ENCODE peak calls at places on chromosomes 11 and 22, in nine cellular contexts. B is fibroblast of pulmonary artery; L is Daoy; Q is fibroblast of mammary gland; U is central memory CD4-positive, alpha-beta T cell; T is nucleus accumbens; C is Calu3; X is MG63; W is amygdala. D is an unnamed sample.

GRCh38 chr22:48576333-48577013 is 1251.2 kb downstream of the BRD1 start:
- DNase-seq in B (no peak), L (peak; percentile 74), Q (no peak), U (no peak), T (peak; percentile 52), C (no peak), X (no peak), W (no peak), D (no peak)

GRCh38 chr11:46697303-46697702 is 3.1 kb downstream of the ARHGAP1 start:
- DNase-seq in B (peak; percentile 38), L (no peak), Q (no peak), U (no peak), T (peak; percentile 44), C (no peak), X (no peak), W (no peak), D (no peak)

GRCh38 chr22:50114221-50114981 is 24.6 kb downstream of the MOV10L1 start:
- DNase-seq in B (peak; percentile 91), L (no peak), Q (peak; percentile 66), U (no peak), T (no peak), C (no peak), X (no peak), W (no peak), D (peak; percentile 37)

GRCh38 chr11:123217897-123218296 is 22.8 kb upstream of the CLMP start:
- DNase-seq in B (no peak), L (peak; percentile 31), Q (no peak), U (no peak), T (no peak), C (no peak), X (no peak), W (no peak), D (no peak)

GRCh38 chr11:68446046-68446725 is 14.4 kb upstream of the PPP6R3 start:
- DNase-seq in B (no peak), L (no peak), Q (no peak), U (no peak), T (no peak), C (no peak), X (no peak), W (no peak), D (no peak)

GRCh38 chr11:70048279-70049024 is 29.7 kb upstream of the ANO1 start:
- DNase-seq in B (no peak), L (no peak), Q (no peak), U (no peak), T (no peak), C (peak; percentile 51), X (no peak), W (no peak), D (no peak)

GRCh38 chr22:20389288-20389687 is 4.7 kb upstream of the ZNF74 start:
- DNase-seq in B (no peak), L (no peak), Q (no peak), U (no peak), T (no peak), C (no peak), X (no peak), W (no peak), D (no peak)

GRCh38 chr11:114083256-114084252 is 24.0 kb downstream of the ZBTB16 start:
- DNase-seq in B (no peak), L (no peak), Q (no peak), U (no peak), T (no peak), C (no peak), X (no peak), W (no peak), D (no peak)

GRCh38 chr22:31927562-31927961 is 16.8 kb upstream of the YWHAH start:
- DNase-seq in B (no peak), L (no peak), Q (no peak), U (no peak), T (no peak), C (no peak), X (no peak), W (no peak), D (no peak)

GRCh38 chr11:61828379-61828628 is 204 bp downstream of the FADS2 start:
- DNase-seq in B (no peak), L (no peak), Q (no peak), U (no peak), T (no peak), C (no peak), X (no peak), W (no peak), D (no peak)

GRCh38 chr22:41478891-41479521 is 10.1 kb downstream of the ACO2 start:
- DNase-seq in B (peak; percentile 33), L (no peak), Q (peak; percentile 93), U (no peak), T (no peak), C (no peak), X (no peak), W (no peak), D (no peak)

GRCh38 chr11:45021692-45022130 is 71.0 kb upstream of the TP53I11 start:
- DNase-seq in B (peak; percentile 64), L (peak; percentile 17), Q (peak; percentile 85), U (no peak), T (no peak), C (no peak), X (peak; percentile 87), W (no peak), D (peak; percentile 16)

GRCh38 chr22:30262917-30263741 is 3.5 kb downstream of the OSM start:
- DNase-seq in B (peak; percentile 70), L (peak; percentile 73), Q (peak; percentile 53), U (peak; percentile 65), T (peak; percentile 59), C (peak; percentile 90), X (peak; percentile 58), W (peak; percentile 21), D (no peak)

GRCh38 chr11:34335801-34336200 is 22.0 kb downstream of the ABTB2 start:
- DNase-seq in B (no peak), L (no peak), Q (no peak), U (no peak), T (no peak), C (no peak), X (no peak), W (no peak), D (no peak)

GRCh38 chr11:128483211-128483788 is 104.1 kb downstream of the ETS1 start:
- DNase-seq in B (no peak), L (no peak), Q (no peak), U (peak; percentile 51), T (no peak), C (no peak), X (no peak), W (no peak), D (no peak)

GRCh38 chr11:133659542-133660201 is 127.4 kb upstream of the OPCML start:
- DNase-seq in B (no peak), L (peak; percentile 82), Q (no peak), U (no peak), T (no peak), C (no peak), X (no peak), W (no peak), D (no peak)

GRCh38 chr22:48811885-48812284 is 1015.8 kb downstream of the BRD1 start:
- DNase-seq in B (no peak), L (no peak), Q (no peak), U (no peak), T (no peak), C (no peak), X (no peak), W (no peak), D (no peak)

GRCh38 chr22:29951675-29952413 is 68.9 kb downstream of the MTMR3 start:
- DNase-seq in B (no peak), L (peak; percentile 17), Q (no peak), U (no peak), T (no peak), C (no peak), X (no peak), W (no peak), D (no peak)

GRCh38 chr11:64451856-64452255 is 92.9 kb downstream of the RPS6KA4 start:
- DNase-seq in B (no peak), L (no peak), Q (no peak), U (no peak), T (no peak), C (no peak), X (no peak), W (no peak), D (no peak)

GRCh38 chr22:46256358-46256958 is 6.4 kb upstream of the CDPF1 start:
- DNase-seq in B (no peak), L (no peak), Q (peak; percentile 82), U (no peak), T (no peak), C (no peak), X (peak; percentile 24), W (no peak), D (no peak)

GRCh38 chr11:126311464-126312291 is 7.8 kb downstream of the DCPS start:
- DNase-seq in B (no peak), L (no peak), Q (no peak), U (no peak), T (no peak), C (no peak), X (no peak), W (no peak), D (no peak)

GRCh38 chr11:113282898-113283297 is 31.5 kb upstream of the TTC12 start:
- DNase-seq in B (no peak), L (no peak), Q (no peak), U (no peak), T (no peak), C (no peak), X (no peak), W (no peak), D (no peak)

GRCh38 chr11:8262552-8263108 is 1.0 kb downstream of the LMO1 start:
- DNase-seq in B (peak; percentile 38), L (peak; percentile 78), Q (peak; percentile 31), U (no peak), T (no peak), C (peak; percentile 24), X (peak; percentile 61), W (no peak), D (no peak)

GRCh38 chr11:64863381-64864060 is 14.9 kb downstream of the EHD1 start:
- DNase-seq in B (no peak), L (no peak), Q (no peak), U (no peak), T (no peak), C (no peak), X (peak; percentile 43), W (no peak), D (no peak)

GRCh38 chr22:29233503-29233902 is 27.8 kb downstream of the EMID1 start:
- DNase-seq in B (no peak), L (no peak), Q (no peak), U (no peak), T (no peak), C (no peak), X (no peak), W (no peak), D (no peak)

GRCh38 chr11:68149417-68149816 is 28.2 kb upstream of the CHKA start:
- DNase-seq in B (no peak), L (no peak), Q (no peak), U (no peak), T (no peak), C (no peak), X (no peak), W (no peak), D (no peak)

GRCh38 chr22:31243339-31244043 is 31.4 kb downstream of the LIMK2 start:
- DNase-seq in B (peak; percentile 50), L (peak; percentile 37), Q (no peak), U (no peak), T (no peak), C (peak; percentile 56), X (no peak), W (no peak), D (no peak)

GRCh38 chr11:68727783-68728182 is 23.5 kb downstream of the TESMIN start:
- DNase-seq in B (peak; percentile 46), L (no peak), Q (peak; percentile 19), U (no peak), T (no peak), C (no peak), X (no peak), W (no peak), D (no peak)

GRCh38 chr22:32378703-32379272 is 21.1 kb downstream of the RFPL3 start:
- DNase-seq in B (peak; percentile 29), L (peak; percentile 62), Q (peak; percentile 40), U (no peak), T (peak; percentile 29), C (peak; percentile 59), X (peak; percentile 43), W (no peak), D (no peak)

GRCh38 chr11:104462346-104462745 is 298.4 kb upstream of the PDGFD start:
- DNase-seq in B (peak; percentile 67), L (no peak), Q (peak; percentile 77), U (no peak), T (no peak), C (no peak), X (peak; percentile 7), W (no peak), D (no peak)

GRCh38 chr22:41512421-41513194 is 31.7 kb downstream of the POLR3H start:
- DNase-seq in B (peak; percentile 69), L (peak; percentile 79), Q (peak; percentile 66), U (no peak), T (no peak), C (peak; percentile 50), X (peak; percentile 57), W (no peak), D (no peak)